ENCODE peak calls at places on chromosomes 3 and 15, in ten cellular contexts. S, T, N, B, H, C, G, Q, U and R are unnamed samples.

GRCh38 chr3:171190668-171191067 is 164.1 kb upstream of the SLC2A2 start:
- DNase-seq in S (no peak), T (no peak), N (no peak), B (no peak), H (peak), C (no peak), G (no peak), Q (peak), U (no peak), R (no peak)

GRCh38 chr15:34055868-34056595 is 17.0 kb upstream of the AVEN start:
- DNase-seq in S (peak), T (no peak), N (no peak), B (no peak), H (peak), C (peak), G (no peak), Q (peak), U (no peak), R (no peak)

GRCh38 chr15:42749266-42749665 is 12.3 kb upstream of the CDAN1 start:
- DNase-seq in S (no peak), T (no peak), N (no peak), B (no peak), H (no peak), C (no peak), G (peak), Q (no peak), U (no peak), R (peak)

GRCh38 chr3:126197854-126198584 is 17.6 kb upstream of the ALDH1L1 start:
- DNase-seq in S (peak), T (peak), N (peak), B (peak), H (peak), C (peak), G (peak), Q (peak), U (no peak), R (peak)

GRCh38 chr15:40345867-40346578 is 4.8 kb upstream of the PHGR1 start:
- DNase-seq in S (no peak), T (no peak), N (no peak), B (no peak), H (no peak), C (no peak), G (no peak), Q (no peak), U (no peak), R (no peak)

GRCh38 chr3:170585008-170585936 is 603 bp downstream of the SLC7A14 start:
- DNase-seq in S (no peak), T (no peak), N (no peak), B (no peak), H (no peak), C (peak), G (peak), Q (no peak), U (no peak), R (no peak)

GRCh38 chr3:66490214-66490613 is 10.6 kb downstream of the LRIG1 start:
- DNase-seq in S (no peak), T (no peak), N (no peak), B (no peak), H (no peak), C (peak), G (peak), Q (no peak), U (no peak), R (peak)

GRCh38 chr15:45648521-45649200 is 13.8 kb downstream of the SQOR start:
- DNase-seq in S (no peak), T (no peak), N (no peak), B (no peak), H (peak), C (peak), G (peak), Q (peak), U (no peak), R (no peak)

GRCh38 chr3:64349531-64349930 is 124.3 kb upstream of the PRICKLE2 start:
- DNase-seq in S (no peak), T (no peak), N (no peak), B (no peak), H (no peak), C (no peak), G (no peak), Q (no peak), U (no peak), R (no peak)

GRCh38 chr15:25184356-25185155 is 229.8 kb downstream of the SNRPN start:
- DNase-seq in S (no peak), T (no peak), N (no peak), B (no peak), H (no peak), C (no peak), G (no peak), Q (no peak), U (no peak), R (no peak)

GRCh38 chr3:67564973-67565372 is 89.4 kb downstream of the SUCLG2 start:
- DNase-seq in S (no peak), T (no peak), N (no peak), B (no peak), H (no peak), C (no peak), G (no peak), Q (no peak), U (no peak), R (no peak)

GRCh38 chr3:52827866-52828376 is 2.6 kb downstream of the ITIH4 start:
- DNase-seq in S (no peak), T (no peak), N (no peak), B (no peak), H (no peak), C (no peak), G (no peak), Q (peak), U (no peak), R (no peak)